ENCODE peak calls at places on chromosomes 4 and X, in six cellular contexts. T is neuronal stem cell, G is A549, B is lower lobe of right lung, P is stomach, S is breast epithelium. L is an unnamed sample.

GRCh38 chr4:184451726-184452125 is 22.6 kb downstream of the IRF2 start:
- DNase-seq in G (no peak), T (no peak), B (no peak), S (no peak), P (no peak), L (no peak)

GRCh38 chr4:60216752-60217151 is 983.4 kb upstream of the ADGRL3 start:
- DNase-seq in S (no peak), G (no peak), T (no peak), B (no peak), P (no peak), L (no peak)

GRCh38 chr4:1321486-1321885 is 25.5 kb upstream of the UVSSA start:
- DNase-seq in B (peak; percentile 41), P (no peak), G (no peak), T (no peak), S (no peak), L (no peak)

GRCh38 chr4:15162465-15163283 is 160.4 kb downstream of the CPEB2 start:
- DNase-seq in P (no peak), B (no peak), T (no peak), S (no peak), G (peak; percentile 39), L (no peak)

GRCh38 chr4:95998311-95998710 is 158.4 kb downstream of the PDHA2 start:
- DNase-seq in B (no peak), T (no peak), S (no peak), P (no peak), G (no peak), L (no peak)

GRCh38 chrX:40933132-40934078 is 151.8 kb upstream of the USP9X start:
- DNase-seq in B (no peak), S (no peak), G (peak; percentile 36), P (no peak), T (no peak), L (peak; percentile 36)

GRCh38 chr4:121658125-121658524 is 38.7 kb downstream of the ANXA5 start:
- DNase-seq in S (no peak), B (no peak), P (no peak), G (no peak), T (no peak), L (no peak)

GRCh38 chr4:108620933-108621905 is 843 bp downstream of the RPL34 start:
- DNase-seq in S (no peak), B (no peak), G (no peak), P (no peak), T (no peak), L (no peak)

GRCh38 chrX:78104447-78105176 is 564 bp downstream of the PGK1 start:
- DNase-seq in B (peak; percentile 78), P (peak; percentile 57), T (no peak), S (no peak), G (peak; percentile 74), L (peak; percentile 23)

GRCh38 chr4:185565696-185566095 is 30.4 kb upstream of the PDLIM3 start:
- DNase-seq in S (no peak), T (no peak), G (no peak), P (no peak), B (no peak), L (no peak)

GRCh38 chr4:186770446-186771175 is 47.0 kb upstream of the FAT1 start:
- DNase-seq in G (no peak), S (no peak), T (no peak), B (no peak), P (no peak), L (no peak)

GRCh38 chrX:31658360-31658759 is 586.5 kb upstream of the FTHL17 start:
- DNase-seq in G (peak; percentile 2), S (no peak), P (no peak), B (no peak), T (no peak), L (no peak)

GRCh38 chr4:183335369-183335940 is 13.2 kb upstream of the CLDN24 start:
- DNase-seq in B (no peak), T (no peak), G (peak; percentile 63), P (peak; percentile 23), S (no peak), L (no peak)

GRCh38 chr4:87270144-87270543 is 49.7 kb upstream of the KLHL8 start:
- DNase-seq in P (no peak), B (no peak), G (peak; percentile 51), S (no peak), T (peak; percentile 18), L (peak; percentile 12)

GRCh38 chr4:75848891-75849290 is 53.4 kb downstream of the PPEF2 start:
- DNase-seq in P (no peak), T (no peak), S (no peak), G (no peak), B (no peak), L (no peak)

GRCh38 chr4:67746797-67747495 is 7.2 kb downstream of the GNRHR start:
- DNase-seq in T (peak; percentile 33), B (no peak), S (no peak), P (no peak), G (peak; percentile 23), L (no peak)

GRCh38 chrX:13283968-13284914 is 35.6 kb downstream of the ATXN3L start:
- DNase-seq in S (no peak), G (no peak), B (no peak), T (no peak), P (no peak), L (no peak)

GRCh38 chr4:69156913-69157312 is 57.6 kb downstream of the UGT2B11 start:
- DNase-seq in P (no peak), T (no peak), B (no peak), S (no peak), G (peak; percentile 4), L (no peak)

GRCh38 chrX:11474021-11474420 is 180.8 kb downstream of the AMELX start:
- DNase-seq in S (no peak), B (no peak), P (no peak), T (no peak), G (no peak), L (no peak)

GRCh38 chrX:53262918-53263394 is 18.4 kb downstream of the IQSEC2 start:
- DNase-seq in T (no peak), S (no peak), P (no peak), G (peak; percentile 78), B (no peak), L (no peak)

GRCh38 chr4:81031389-81032173 is 1.1 kb downstream of the BMP3 start:
- DNase-seq in P (no peak), S (no peak), G (no peak), T (no peak), B (peak; percentile 53), L (no peak)

GRCh38 chr4:86845593-86845992 is 3.6 kb downstream of the SLC10A6 start:
- DNase-seq in B (no peak), G (no peak), T (no peak), P (no peak), S (no peak), L (no peak)

GRCh38 chr4:77854431-77855111 is 8.1 kb upstream of the MRPL1 start:
- DNase-seq in T (no peak), S (no peak), G (no peak), P (no peak), B (no peak), L (peak; percentile 81)

GRCh38 chr4:169492436-169493163 is 119.8 kb downstream of the NEK1 start:
- DNase-seq in S (no peak), P (peak; percentile 36), B (no peak), G (peak; percentile 32), T (peak; percentile 30), L (peak; percentile 26)

GRCh38 chr4:109588176-109588575 is 28.1 kb downstream of the MCUB start:
- DNase-seq in B (no peak), S (no peak), P (no peak), G (no peak), T (no peak), L (peak; percentile 17)

GRCh38 chrX:136671006-136671610 is 23.1 kb downstream of the CD40LG start:
- DNase-seq in B (no peak), P (no peak), G (no peak), S (no peak), T (no peak), L (no peak)

GRCh38 chr4:54213812-54214211 is 15.3 kb upstream of the PDGFRA start:
- DNase-seq in B (no peak), S (no peak), G (no peak), T (no peak), P (peak; percentile 53), L (no peak)

GRCh38 chrX:16603822-16604221 is 46.1 kb upstream of the S100G start:
- DNase-seq in S (no peak), G (no peak), P (no peak), B (no peak), T (no peak), L (peak; percentile 70)

GRCh38 chrX:5458300-5458699 is 770.4 kb downstream of the NLGN4X start:
- DNase-seq in G (no peak), T (no peak), B (no peak), S (no peak), P (no peak), L (no peak)

GRCh38 chr4:119011607-119011988 is 122.9 kb downstream of the SYNPO2 start:
- DNase-seq in P (no peak), G (no peak), S (no peak), T (no peak), B (no peak), L (no peak)
- H3K27ac ChIP-seq in P (peak overlapping the region; percentile 71), G (no peak overlapping the region), S (no peak overlapping the region), T (no peak overlapping the region), B (no peak overlapping the region), L (no peak overlapping the region)

DNA sequence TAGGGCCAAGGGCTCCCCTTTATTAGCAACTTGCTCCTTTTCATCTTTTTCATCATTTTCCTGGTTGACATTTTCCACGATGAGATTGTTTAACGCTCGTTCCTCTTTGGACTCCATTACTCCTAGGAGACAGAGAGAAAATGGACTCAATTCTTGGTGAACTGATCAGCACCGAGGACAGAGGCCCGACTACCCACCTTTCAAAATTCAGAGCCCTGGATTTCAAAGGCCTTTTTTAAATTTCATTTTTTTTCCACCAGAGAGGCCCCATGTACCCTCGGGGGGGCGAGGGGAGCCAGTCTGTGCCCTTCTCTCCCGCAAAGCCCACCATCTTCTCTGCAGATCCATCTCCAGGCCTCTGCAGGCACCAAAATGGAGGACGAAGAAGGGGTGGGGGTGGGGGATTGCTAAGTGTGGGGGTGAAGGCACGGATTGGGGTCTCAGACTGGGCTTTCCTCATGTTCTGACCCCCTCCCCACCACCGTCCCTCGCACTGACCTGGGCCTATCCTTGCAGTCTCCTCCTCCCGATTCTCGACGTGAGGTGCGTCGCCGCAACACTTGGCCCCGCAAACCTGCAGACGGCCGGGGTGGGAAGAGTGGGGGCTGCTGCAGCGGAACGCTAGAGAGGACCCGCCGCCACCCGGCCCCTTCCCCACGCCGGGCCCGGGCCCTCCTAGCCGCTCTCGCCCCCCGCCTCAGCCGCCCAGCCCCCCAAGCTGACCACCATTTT is 764 bp downstream of the BEX2 start:
- DNase-seq in T (no peak), S (no peak), B (no peak), G (no peak), P (no peak), L (peak; percentile 1)
- H3K27ac ChIP-seq in T (no peak overlapping the region), S (peak overlapping the region; percentile 78), B (no peak overlapping the region), G (peak overlapping the region; percentile 85), P (peak overlapping the region; percentile 71), L (peak overlapping the region; percentile 74)

DNA sequence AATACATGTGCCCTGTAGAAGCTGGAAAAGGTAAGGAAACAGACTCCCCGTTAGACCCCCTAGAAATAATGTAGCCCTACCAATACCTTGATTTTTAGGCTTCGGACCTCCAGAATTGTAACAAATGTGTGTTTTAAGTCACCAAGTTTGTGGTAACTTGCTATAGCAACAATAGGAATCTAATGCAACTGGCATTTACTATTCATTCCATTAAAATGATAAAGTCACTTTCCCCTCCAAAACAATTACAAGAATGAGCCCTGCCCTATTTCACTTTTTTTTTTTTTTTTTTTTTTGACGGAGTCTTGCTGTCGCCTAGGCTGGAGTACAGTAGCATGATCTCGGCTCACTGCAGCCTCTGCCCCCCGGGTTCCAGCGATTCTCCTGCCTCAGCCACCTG is 3.5 kb upstream of the DDX60L start:
- DNase-seq in B (no peak), G (no peak), P (no peak), T (no peak), S (no peak), L (no peak)
- H3K27ac ChIP-seq in B (no peak overlapping the region), G (peak overlapping the region; percentile 97), P (no peak overlapping the region), T (no peak overlapping the region), S (no peak overlapping the region), L (no peak overlapping the region)

GRCh38 chr4:7340553-7341433 is 93.9 kb downstream of the PSAPL1 start:
- DNase-seq in T (no peak), G (no peak), B (no peak), P (no peak), S (no peak), L (no peak)
- H3K27ac ChIP-seq in T (no peak overlapping the region), G (no peak overlapping the region), B (no peak overlapping the region), P (no peak overlapping the region), S (no peak overlapping the region), L (no peak overlapping the region)

L was measured in CD4-positive, CD25-positive, alpha-beta regulatory T cell.